ENCODE peak calls at places on chromosomes 4 and X, in six cellular contexts. P is CD8-positive, alpha-beta memory T cell; T is sigmoid colon; C is fibroblast of lung; H is heart right ventricle; B is K562. F is an unnamed sample.

GRCh38 chrX:38214551-38214950 is 6.1 kb downstream of the SRPX start:
- DNase-seq in P (no peak), T (no peak), C (peak), H (no peak), B (no peak), F (no peak)

GRCh38 chrX:72095370-72095769 is 36.3 kb downstream of the RTL5 start:
- DNase-seq in P (no peak), T (no peak), C (no peak), H (no peak), B (no peak), F (no peak)

GRCh38 chr4:8293131-8293975 is 23.8 kb downstream of the HTRA3 start:
- DNase-seq in P (no peak), T (peak), C (no peak), H (no peak), B (no peak), F (no peak)

GRCh38 chr4:189507060-189507459 is 433.6 kb upstream of the FRG1 start:
- DNase-seq in P (no peak), T (no peak), C (no peak), H (no peak), B (no peak), F (no peak)

GRCh38 chr4:23890369-23891063 is 669 bp upstream of the PPARGC1A start:
- DNase-seq in P (no peak), T (no peak), C (no peak), H (no peak), B (no peak), F (no peak)

GRCh38 chr4:149353241-149353640 is 462.4 kb downstream of the IQCM start:
- DNase-seq in P (no peak), T (no peak), C (no peak), H (no peak), B (no peak), F (no peak)

GRCh38 chr4:67333663-67334062 is 211.6 kb downstream of the CENPC start:
- DNase-seq in P (no peak), T (no peak), C (no peak), H (no peak), B (no peak), F (no peak)

GRCh38 chrX:10156199-10157031 is at the start of gene CLCN4:
- DNase-seq in P (no peak), T (peak), C (peak), H (peak), B (no peak), F (peak)

GRCh38 chrX:140477987-140478386 is 26.9 kb downstream of the SOX3 start:
- DNase-seq in P (no peak), T (no peak), C (no peak), H (no peak), B (no peak), F (no peak)

GRCh38 chr4:1192091-1192492 is 19.7 kb upstream of the SPON2 start:
- DNase-seq in P (no peak), T (peak), C (peak), H (peak), B (no peak), F (peak)

GRCh38 chr4:22417408-22417807 is 98.5 kb downstream of the ADGRA3 start:
- DNase-seq in P (no peak), T (no peak), C (peak), H (no peak), B (no peak), F (no peak)

GRCh38 chr4:180566492-180566891 is 1676.7 kb upstream of the TENM3 start:
- DNase-seq in P (no peak), T (no peak), C (no peak), H (no peak), B (no peak), F (no peak)

GRCh38 chr4:5574386-5574785 is 134.0 kb downstream of the EVC2 start:
- DNase-seq in P (no peak), T (no peak), C (no peak), H (no peak), B (no peak), F (no peak)

GRCh38 chr4:87498446-87498900 is 30.7 kb downstream of the SPARCL1 start:
- DNase-seq in P (no peak), T (no peak), C (peak), H (no peak), B (no peak), F (no peak)

GRCh38 chr4:110442788-110443187 is 33.2 kb upstream of the ENPEP start:
- DNase-seq in P (no peak), T (no peak), C (no peak), H (no peak), B (no peak), F (no peak)

GRCh38 chr4:185210102-185210981 is 944 bp downstream of the SNX25 start:
- DNase-seq in P (peak), T (peak), C (peak), H (peak), B (peak), F (no peak)

GRCh38 chr4:185212566-185212965 is 3.2 kb downstream of the SNX25 start:
- DNase-seq in P (no peak), T (no peak), C (peak), H (no peak), B (no peak), F (no peak)

GRCh38 chr4:185211641-185212040 is 2.2 kb downstream of the SNX25 start:
- DNase-seq in P (no peak), T (no peak), C (no peak), H (no peak), B (no peak), F (no peak)

GRCh38 chr4:185209031-185209851 is at the start of gene SNX25:
- DNase-seq in P (peak), T (peak), C (peak), H (peak), B (peak), F (peak)

DNA sequence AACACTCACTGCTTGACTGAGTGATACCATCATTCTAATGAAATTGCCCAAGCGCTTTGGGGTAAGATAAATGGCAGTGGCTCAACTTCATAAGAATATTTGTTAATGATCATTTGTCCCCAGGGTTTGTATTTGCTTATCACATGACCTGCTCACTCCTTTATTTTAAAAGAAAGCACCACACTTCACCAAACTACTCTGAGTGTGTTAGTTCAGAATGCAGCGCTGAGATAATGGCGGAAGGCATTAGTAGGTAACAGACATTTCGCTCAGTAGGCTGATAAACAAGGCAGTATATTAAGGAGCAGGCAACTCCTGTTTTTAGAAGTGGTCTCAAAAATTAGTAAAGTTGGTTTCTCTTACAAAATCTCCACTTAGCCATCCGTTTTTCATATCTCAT is 1.6 kb downstream of the SNX25 start:
- DNase-seq in P (no peak), T (no peak), C (no peak), H (no peak), B (no peak), F (no peak)
- H3K27ac ChIP-seq in P (no peak), T (peak), C (peak), H (no peak), B (no peak), F (no peak)

DNA sequence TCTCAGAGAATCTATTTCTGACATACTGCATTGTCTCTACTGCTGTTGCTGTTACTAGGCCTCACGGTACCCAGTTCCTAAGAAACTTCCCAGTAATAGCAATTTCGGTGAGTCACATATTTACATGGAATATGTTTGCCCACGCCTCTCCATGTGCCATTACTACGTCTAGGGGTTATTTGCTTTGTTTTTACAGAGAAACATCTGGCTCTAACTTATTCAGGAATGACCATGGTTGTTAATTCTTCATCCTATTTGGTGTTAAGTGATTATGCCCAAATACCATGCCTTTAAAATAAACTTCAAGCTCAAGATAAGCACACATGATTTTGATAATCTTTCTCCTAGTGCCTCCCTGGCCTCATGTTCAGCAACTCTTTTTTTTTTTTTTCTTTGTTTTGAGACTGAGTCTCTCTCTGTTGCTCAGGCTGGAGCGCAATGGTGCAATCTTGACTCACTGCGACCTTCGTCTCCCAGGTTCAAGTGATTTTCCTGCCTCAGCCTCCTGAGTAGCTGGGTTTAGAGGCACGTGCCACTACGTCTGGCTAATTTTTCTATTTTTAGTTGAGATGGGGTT is 101.0 kb upstream of the HS3ST1 start:
- DNase-seq in P (no peak), T (no peak), C (peak), H (no peak), B (no peak), F (no peak)
- H3K27ac ChIP-seq in P (no peak), T (no peak), C (no peak), H (no peak), B (no peak), F (no peak)

GRCh38 chrX:49147907-49148306 is 14.7 kb upstream of the MAGIX start:
- DNase-seq in P (no peak), T (no peak), C (no peak), H (no peak), B (no peak), F (no peak)
- H3K27ac ChIP-seq in P (peak), T (no peak), C (no peak), H (no peak), B (peak), F (no peak)

GRCh38 chr4:38203609-38204008 is 243.4 kb downstream of the PTTG2 start:
- DNase-seq in P (no peak), T (no peak), C (no peak), H (no peak), B (no peak), F (no peak)
- H3K27ac ChIP-seq in P (no peak), T (no peak), C (no peak), H (no peak), B (no peak), F (no peak)

GRCh38 chrX:107675365-107675654 is 47.0 kb downstream of the PRPS1 start:
- DNase-seq in P (no peak), T (no peak), C (no peak), H (no peak), B (no peak), F (no peak)
- H3K27ac ChIP-seq in P (peak), T (peak), C (no peak), H (peak), B (no peak), F (peak)

GRCh38 chr4:106530816-106531215 is 162.2 kb upstream of the GIMD1 start:
- DNase-seq in P (no peak), T (no peak), C (peak), H (no peak), B (no peak), F (no peak)

GRCh38 chr4:106529348-106530033 is 160.9 kb upstream of the GIMD1 start:
- DNase-seq in P (no peak), T (no peak), C (peak), H (no peak), B (no peak), F (no peak)

DNA sequence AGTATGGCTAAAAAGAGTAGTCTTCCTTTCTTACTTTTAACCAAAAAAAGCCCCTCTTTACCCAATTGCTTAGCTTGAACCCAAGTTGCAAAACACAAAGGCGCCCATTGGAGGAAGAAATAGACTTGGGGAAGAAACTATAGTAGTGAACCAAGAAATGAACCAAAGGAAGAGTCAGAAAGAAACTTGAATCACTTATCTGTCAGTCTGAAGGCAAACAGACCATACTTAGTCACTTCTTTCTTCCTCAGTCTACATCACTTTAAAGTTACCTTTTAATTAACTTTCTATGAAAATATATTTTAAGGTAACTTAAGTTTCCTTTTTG is 161.4 kb upstream of the GIMD1 start:
- DNase-seq in P (no peak), T (no peak), C (no peak), H (no peak), B (no peak), F (no peak)
- H3K27ac ChIP-seq in P (no peak), T (no peak), C (no peak), H (no peak), B (no peak), F (no peak)

GRCh38 chr4:41472098-41472497 is 65.9 kb upstream of the LIMCH1 start:
- DNase-seq in P (no peak), T (no peak), C (no peak), H (no peak), B (no peak), F (no peak)
- H3K27ac ChIP-seq in P (no peak), T (no peak), C (no peak), H (no peak), B (no peak), F (no peak)

GRCh38 chrX:17377047-17377692 is 2.2 kb downstream of the NHS start:
- DNase-seq in P (no peak), T (peak), C (peak), H (no peak), B (no peak), F (no peak)
- H3K27ac ChIP-seq in P (no peak), T (peak), C (peak), H (no peak), B (no peak), F (no peak)